ENCODE peak calls at places on chromosomes 12 and 14, in five cellular contexts. One of them, this sample, is unnamed.

GRCh38 chr12:24596768-24597388 is 352.0 kb downstream of the BCAT1 start:
- DNase-seq in uterus: no peak
- DNase-seq in testis: no peak
- DNase-seq in K562: peak
- DNase-seq in stomach: no peak
- DNase-seq in this sample: no peak

GRCh38 chr12:68633614-68634558 is 23.2 kb downstream of the RAP1B start:
- DNase-seq in stomach: no peak
- DNase-seq in K562: no peak
- DNase-seq in uterus: no peak
- DNase-seq in testis: no peak
- DNase-seq in this sample: no peak

GRCh38 chr12:93762059-93762719 is 85.0 kb downstream of the CRADD start:
- DNase-seq in K562: peak
- DNase-seq in stomach: no peak
- DNase-seq in testis: no peak
- DNase-seq in uterus: no peak
- DNase-seq in this sample: no peak

GRCh38 chr12:6852651-6853354 is 853 bp downstream of the USP5 start:
- DNase-seq in stomach: peak
- DNase-seq in testis: peak
- DNase-seq in uterus: no peak
- DNase-seq in K562: peak
- DNase-seq in this sample: peak

GRCh38 chr12:104958009-104958945 is at the start of gene SLC41A2:
- DNase-seq in testis: peak
- DNase-seq in K562: peak
- DNase-seq in stomach: peak
- DNase-seq in uterus: peak
- DNase-seq in this sample: peak

GRCh38 chr14:66696326-66696725 is 188.4 kb downstream of the GPHN start:
- DNase-seq in uterus: no peak
- DNase-seq in stomach: no peak
- DNase-seq in K562: no peak
- DNase-seq in testis: no peak
- DNase-seq in this sample: no peak

GRCh38 chr14:99562848-99563748 is 40.9 kb downstream of the CCDC85C start:
- DNase-seq in stomach: peak
- DNase-seq in K562: peak
- DNase-seq in testis: peak
- DNase-seq in uterus: peak
- DNase-seq in this sample: peak

GRCh38 chr14:39025250-39025809 is 77.7 kb downstream of the SEC23A start:
- DNase-seq in uterus: no peak
- DNase-seq in testis: no peak
- DNase-seq in stomach: no peak
- DNase-seq in K562: no peak
- DNase-seq in this sample: no peak

GRCh38 chr12:75978677-75979076 is 52.9 kb downstream of the PHLDA1 start:
- DNase-seq in stomach: no peak
- DNase-seq in testis: no peak
- DNase-seq in K562: no peak
- DNase-seq in uterus: no peak
- DNase-seq in this sample: no peak

GRCh38 chr12:130192667-130193345 is 30.5 kb downstream of the FZD10 start:
- DNase-seq in stomach: peak
- DNase-seq in K562: no peak
- DNase-seq in testis: no peak
- DNase-seq in uterus: no peak
- DNase-seq in this sample: no peak

GRCh38 chr14:103281496-103282231 is 52.4 kb upstream of the EIF5 start:
- DNase-seq in stomach: peak
- DNase-seq in K562: peak
- DNase-seq in uterus: peak
- DNase-seq in testis: peak
- DNase-seq in this sample: peak

GRCh38 chr12:12896261-12896660 is 4.9 kb downstream of the GPRC5A start:
- DNase-seq in K562: no peak
- DNase-seq in testis: no peak
- DNase-seq in uterus: no peak
- DNase-seq in stomach: no peak
- DNase-seq in this sample: no peak

GRCh38 chr14:52312872-52313492 is 1.1 kb upstream of the PTGER2 start:
- DNase-seq in stomach: no peak
- DNase-seq in uterus: peak
- DNase-seq in K562: no peak
- DNase-seq in testis: peak
- DNase-seq in this sample: no peak
- TF ChIP-seq POLR2A in stomach: no peak
- TF ChIP-seq POLR2A in uterus: no peak
- TF ChIP-seq POLR2A in K562: no peak
- TF ChIP-seq POLR2A in testis: no peak
- TF ChIP-seq POLR2A in this sample: no peak

GRCh38 chr12:109098142-109098652 is 800 bp downstream of the UNG start:
- DNase-seq in uterus: no peak
- DNase-seq in testis: no peak
- DNase-seq in stomach: peak
- DNase-seq in K562: no peak
- DNase-seq in this sample: peak
- TF ChIP-seq POLR2A in uterus: peak
- TF ChIP-seq POLR2A in testis: no peak
- TF ChIP-seq POLR2A in stomach: no peak
- TF ChIP-seq POLR2A in K562: no peak
- TF ChIP-seq POLR2A in this sample: peak

DNA sequence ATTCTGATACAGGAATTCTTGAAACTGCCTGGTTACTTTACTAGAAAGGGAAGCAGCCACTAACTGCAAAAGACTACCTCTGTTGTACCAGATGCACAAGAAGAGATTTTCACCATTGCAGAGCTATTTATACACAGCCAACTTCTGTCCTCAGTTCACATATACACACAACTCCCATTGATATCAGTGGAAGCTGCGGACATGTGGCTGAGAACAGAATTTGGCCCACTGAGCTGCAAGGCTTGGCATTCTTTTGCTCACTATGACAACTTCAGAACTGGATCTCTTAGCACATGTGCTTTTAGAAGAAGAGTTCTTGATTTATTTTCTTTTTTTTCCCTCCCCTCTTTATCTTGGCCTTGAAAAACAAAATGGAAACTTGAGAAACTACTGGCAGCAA is 28.3 kb downstream of the PTPRO start:
- DNase-seq in uterus: no peak
- DNase-seq in K562: no peak
- DNase-seq in stomach: no peak
- DNase-seq in testis: no peak
- DNase-seq in this sample: no peak
- TF ChIP-seq POLR2A in uterus: no peak
- TF ChIP-seq POLR2A in K562: no peak
- TF ChIP-seq POLR2A in stomach: no peak
- TF ChIP-seq POLR2A in testis: no peak
- TF ChIP-seq POLR2A in this sample: no peak

DNA sequence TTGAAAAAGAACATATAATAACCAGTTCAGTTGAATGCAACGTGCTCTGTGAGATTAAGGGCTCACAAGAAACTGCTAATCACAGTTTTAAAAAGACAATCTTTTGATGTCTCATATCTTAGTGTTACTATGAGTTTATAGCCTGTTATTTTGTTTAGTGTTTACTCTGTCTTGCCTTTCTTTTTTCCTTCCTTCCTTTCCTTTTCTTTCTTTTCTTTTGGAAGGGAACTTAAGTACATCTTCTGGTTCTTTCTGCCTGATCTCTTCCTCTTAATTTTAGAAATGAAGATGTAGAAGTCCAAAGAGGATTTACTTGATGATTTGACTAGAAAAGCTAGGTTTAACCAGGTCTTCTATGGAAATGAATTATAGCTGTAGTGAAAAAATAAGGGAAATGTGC is 38.2 kb downstream of the WNK1 start:
- DNase-seq in uterus: no peak
- DNase-seq in stomach: no peak
- DNase-seq in testis: no peak
- DNase-seq in K562: no peak
- DNase-seq in this sample: no peak
- TF ChIP-seq POLR2A in uterus: no peak
- TF ChIP-seq POLR2A in stomach: no peak
- TF ChIP-seq POLR2A in testis: no peak
- TF ChIP-seq POLR2A in K562: no peak
- TF ChIP-seq POLR2A in this sample: no peak

GRCh38 chr12:119178544-119179334 is at the start of gene HSPB8:
- DNase-seq in testis: peak
- DNase-seq in stomach: peak
- DNase-seq in K562: peak
- DNase-seq in uterus: peak
- DNase-seq in this sample: peak
- TF ChIP-seq POLR2A in testis: no peak
- TF ChIP-seq POLR2A in stomach: no peak
- TF ChIP-seq POLR2A in K562: no peak
- TF ChIP-seq POLR2A in uterus: peak
- TF ChIP-seq POLR2A in this sample: peak

GRCh38 chr12:53726946-53727309 is 324 bp downstream of the CALCOCO1 start:
- DNase-seq in testis: no peak
- DNase-seq in uterus: no peak
- DNase-seq in stomach: no peak
- DNase-seq in K562: no peak
- DNase-seq in this sample: peak

GRCh38 chr12:53728206-53728605 is 954 bp upstream of the CALCOCO1 start:
- DNase-seq in testis: no peak
- DNase-seq in uterus: no peak
- DNase-seq in stomach: no peak
- DNase-seq in K562: no peak
- DNase-seq in this sample: no peak

GRCh38 chr12:53726342-53726741 is 910 bp downstream of the CALCOCO1 start:
- DNase-seq in stomach: no peak
- DNase-seq in K562: peak
- DNase-seq in testis: no peak
- DNase-seq in uterus: no peak
- DNase-seq in this sample: no peak

GRCh38 chr12:53725824-53726223 is 1.4 kb downstream of the CALCOCO1 start:
- DNase-seq in testis: no peak
- DNase-seq in stomach: peak
- DNase-seq in K562: no peak
- DNase-seq in uterus: no peak
- DNase-seq in this sample: no peak

GRCh38 chr12:53727310-53728041 is at the start of gene CALCOCO1:
- DNase-seq in uterus: peak
- DNase-seq in stomach: peak
- DNase-seq in testis: peak
- DNase-seq in K562: peak
- DNase-seq in this sample: peak
- TF ChIP-seq POLR2A in uterus: peak
- TF ChIP-seq POLR2A in stomach: no peak
- TF ChIP-seq POLR2A in testis: no peak
- TF ChIP-seq POLR2A in K562: peak
- TF ChIP-seq POLR2A in this sample: peak

GRCh38 chr14:49999216-49999761 is 106.4 kb downstream of the ARF6 start:
- DNase-seq in K562: peak
- DNase-seq in testis: peak
- DNase-seq in uterus: peak
- DNase-seq in stomach: peak
- DNase-seq in this sample: peak
- TF ChIP-seq POLR2A in K562: no peak
- TF ChIP-seq POLR2A in testis: no peak
- TF ChIP-seq POLR2A in uterus: no peak
- TF ChIP-seq POLR2A in stomach: no peak
- TF ChIP-seq POLR2A in this sample: peak

DNA sequence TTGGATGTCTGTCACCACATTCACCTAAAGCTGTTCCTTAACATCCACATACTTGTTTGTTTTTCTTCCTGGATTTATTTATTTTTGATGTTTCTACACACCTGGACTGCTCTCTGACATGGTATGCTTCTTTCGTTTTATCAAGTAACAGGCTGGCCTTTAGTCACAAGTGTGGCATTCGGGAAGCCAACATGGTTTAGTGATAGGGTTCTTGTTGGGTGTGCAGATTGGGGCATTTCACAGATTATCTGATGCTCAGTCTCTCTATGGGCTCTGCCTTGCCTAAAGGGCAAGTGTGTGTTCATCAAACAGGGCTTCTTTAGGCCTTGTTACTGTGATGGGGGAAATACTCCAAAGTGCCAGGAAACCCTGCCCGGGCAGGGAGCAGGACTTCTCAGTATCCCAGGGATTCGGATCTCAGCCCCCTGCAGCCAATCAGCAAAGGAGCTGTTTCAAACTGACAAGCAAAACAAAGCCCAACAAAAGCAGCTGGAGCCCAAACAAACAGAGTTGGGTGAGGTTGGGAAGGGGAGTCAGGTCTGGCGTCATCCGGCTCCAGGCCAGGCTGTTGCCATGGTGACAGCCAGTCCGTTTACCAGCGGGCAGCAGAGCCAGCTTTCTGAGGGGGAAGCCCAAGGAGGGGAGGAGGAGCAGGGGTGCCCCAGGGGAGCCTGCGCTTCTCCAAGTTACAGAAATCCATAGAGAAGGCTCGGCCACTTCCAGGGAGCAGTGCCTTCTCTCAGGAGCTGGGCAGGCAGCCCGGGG is 31.8 kb downstream of the FOS start:
- DNase-seq in K562: no peak
- DNase-seq in uterus: peak
- DNase-seq in stomach: peak
- DNase-seq in testis: peak
- DNase-seq in this sample: peak
- TF ChIP-seq POLR2A in K562: no peak
- TF ChIP-seq POLR2A in uterus: no peak
- TF ChIP-seq POLR2A in stomach: no peak
- TF ChIP-seq POLR2A in testis: no peak
- TF ChIP-seq POLR2A in this sample: no peak

DNA sequence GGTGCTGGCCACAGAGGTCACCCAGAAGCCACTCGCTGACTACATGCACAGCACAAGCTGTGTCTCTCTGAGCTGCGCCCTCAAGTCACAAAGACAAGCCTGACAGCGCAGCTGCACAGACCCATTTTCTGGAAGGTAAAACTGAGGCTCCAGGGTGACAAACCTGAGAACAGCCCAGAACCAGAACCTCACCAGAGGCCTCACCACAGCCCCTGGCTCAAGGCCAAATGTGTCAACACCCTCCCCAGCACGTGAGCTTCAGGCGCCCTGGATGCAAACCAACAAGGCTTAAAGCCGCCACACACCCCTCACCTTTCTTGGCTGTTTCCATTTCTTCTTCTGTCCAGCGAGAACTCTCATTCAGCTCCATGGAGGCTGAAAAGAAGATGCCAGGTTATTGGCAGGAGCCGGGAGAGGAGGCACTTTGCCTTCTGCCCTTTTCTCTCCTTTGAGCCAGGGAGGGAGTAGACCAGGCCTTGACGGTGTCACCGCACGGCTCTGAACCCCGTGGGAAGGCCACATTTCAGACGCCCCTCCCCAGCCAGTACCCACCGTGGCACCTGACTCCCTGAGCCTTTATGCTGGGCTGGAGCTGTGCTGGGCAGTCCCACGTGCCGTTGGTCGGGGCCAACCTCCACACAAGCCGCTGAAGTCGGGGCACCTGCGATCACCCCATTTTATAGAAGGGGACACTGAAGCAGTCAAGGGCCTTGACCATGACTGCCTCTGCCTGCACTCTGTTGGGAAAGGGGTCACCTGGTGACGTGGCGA is 103.1 kb downstream of the RFLNA start:
- DNase-seq in uterus: peak
- DNase-seq in K562: peak
- DNase-seq in stomach: peak
- DNase-seq in testis: no peak
- DNase-seq in this sample: peak
- TF ChIP-seq POLR2A in uterus: no peak
- TF ChIP-seq POLR2A in K562: no peak
- TF ChIP-seq POLR2A in stomach: no peak
- TF ChIP-seq POLR2A in testis: no peak
- TF ChIP-seq POLR2A in this sample: no peak

This sample was measured in body of pancreas.